ENCODE peak calls at places on chromosomes 1 and 21, in ten cellular contexts. F is NCI-H510A treated with DMSO at 0.1 percent for 48 hours, X is breast epithelium, D is nephron progenitor cell, G is RPMI7951, W is fibroblast of the conjunctiva, E is PC-9, H is tibial nerve, U is NCI-H1092 treated with DMSO at 0.1 percent for 48 hours, B is ACHN. Q is an unnamed sample.

GRCh38 chr1:32900956-32901822 is at the start of gene TMEM54:
- DNase-seq in E (peak; percentile 81), H (no peak), U (no peak), D (peak; percentile 66), W (no peak), G (peak; percentile 56), F (peak; percentile 54), B (peak; percentile 60), X (peak; percentile 63), Q (no peak)

GRCh38 chr1:108601708-108602410 is 42.0 kb downstream of the EEIG2 start:
- DNase-seq in F (no peak), B (no peak), G (peak; percentile 72), X (no peak), D (no peak), U (no peak), W (no peak), E (no peak), H (no peak), Q (no peak)

GRCh38 chr21:25903599-25903998 is 168.8 kb downstream of the GABPA start:
- DNase-seq in G (peak; percentile 30), H (no peak), E (no peak), D (no peak), B (no peak), F (no peak), U (no peak), X (no peak), W (no peak), Q (no peak)

GRCh38 chr1:150267896-150268295 is 920 bp downstream of the APH1A start:
- DNase-seq in E (no peak), W (no peak), F (no peak), H (no peak), U (no peak), X (no peak), D (no peak), B (no peak), G (no peak), Q (no peak)

GRCh38 chr1:178273707-178274410 is 180.0 kb downstream of the RASAL2 start:
- DNase-seq in E (no peak), B (peak; percentile 85), F (no peak), D (no peak), X (no peak), W (no peak), U (no peak), H (no peak), G (peak; percentile 53), Q (no peak)

GRCh38 chr1:213138892-213139291 is 87.9 kb downstream of the RPS6KC1 start:
- DNase-seq in F (no peak), U (no peak), E (no peak), H (no peak), D (no peak), W (no peak), X (no peak), B (no peak), G (peak; percentile 24), Q (no peak)

GRCh38 chr1:228012555-228012954 is 5.8 kb downstream of the WNT3A start:
- DNase-seq in W (no peak), H (no peak), E (no peak), F (no peak), X (no peak), G (no peak), U (no peak), B (no peak), D (no peak), Q (no peak)

GRCh38 chr1:5455056-5455455 is 537.2 kb downstream of the NPHP4 start:
- DNase-seq in D (no peak), U (no peak), W (no peak), X (no peak), B (no peak), G (no peak), F (no peak), E (no peak), H (no peak), Q (no peak)

GRCh38 chr1:155324717-155325595 is 4.3 kb downstream of the RUSC1 start:
- DNase-seq in H (no peak), F (peak; percentile 47), X (peak; percentile 47), G (peak; percentile 46), D (peak; percentile 72), W (peak; percentile 24), B (peak; percentile 82), E (peak; percentile 70), U (peak; percentile 64), Q (no peak)

GRCh38 chr1:89465201-89465600 is 59.4 kb upstream of the LRRC8B start:
- DNase-seq in W (no peak), D (no peak), F (no peak), H (no peak), U (no peak), B (no peak), E (no peak), X (no peak), G (no peak), Q (peak; percentile 88)

GRCh38 chr1:207393610-207394009 is 60.5 kb upstream of the CR2 start:
- DNase-seq in W (peak; percentile 95), B (peak; percentile 84), H (no peak), D (no peak), E (peak; percentile 63), U (no peak), F (no peak), X (no peak), G (peak; percentile 89), Q (peak; percentile 89)

GRCh38 chr1:94304553-94304952 is 67.2 kb upstream of the ARHGAP29 start:
- DNase-seq in H (no peak), W (no peak), G (no peak), X (no peak), B (no peak), U (no peak), D (no peak), E (no peak), F (no peak), Q (no peak)

Q was measured in epithelial cell of prostate.